ENCODE peak calls at places on chromosomes 3 and 15, in nine cellular contexts. W is astrocyte of the cerebellum; B is colonic mucosa; Z is WERI-Rb-1; L is ovary; U is nephron progenitor cell; N is CD8-positive, alpha-beta T cell; F is GM20000; V is sigmoid colon. X is an unnamed sample.

GRCh38 chr15:84009616-84010015 is 226.0 kb upstream of the GOLGA6L4 start:
- DNase-seq in N (no peak), Z (no peak), W (no peak), B (no peak), F (no peak), L (no peak), U (no peak), V (no peak), X (peak; percentile 21)

GRCh38 chr3:172953576-172953975 is 187.5 kb downstream of the SPATA16 start:
- DNase-seq in B (no peak), V (no peak), F (no peak), L (no peak), W (no peak), U (no peak), Z (no peak), N (no peak), X (no peak)

GRCh38 chr3:32880225-32880624 is 62.4 kb downstream of the TRIM71 start:
- DNase-seq in Z (no peak), F (no peak), U (no peak), B (no peak), N (no peak), V (no peak), L (no peak), W (no peak), X (no peak)

GRCh38 chr3:125593991-125594574 is 1.2 kb downstream of the OSBPL11 start:
- DNase-seq in L (no peak), N (no peak), Z (no peak), U (no peak), F (peak; percentile 38), V (no peak), B (no peak), W (no peak), X (no peak)

GRCh38 chr15:96121521-96121920 is 209.0 kb upstream of the NR2F2 start:
- DNase-seq in W (no peak), Z (no peak), N (no peak), U (no peak), F (no peak), B (no peak), V (no peak), L (no peak), X (no peak)

GRCh38 chr15:78040653-78041244 is 36.8 kb downstream of the TBC1D2B start:
- DNase-seq in F (no peak), W (no peak), N (no peak), L (no peak), V (no peak), B (no peak), U (no peak), Z (no peak), X (no peak)

GRCh38 chr3:153338487-153338886 is 176.5 kb downstream of the RAP2B start:
- DNase-seq in W (peak; percentile 45), Z (no peak), U (no peak), B (no peak), N (no peak), F (no peak), V (no peak), L (no peak), X (no peak)

GRCh38 chr15:64180235-64180824 is 17.5 kb upstream of the PPIB start:
- DNase-seq in V (no peak), W (no peak), U (peak; percentile 37), L (no peak), Z (no peak), B (no peak), N (no peak), F (peak; percentile 69), X (no peak)

GRCh38 chr15:55869660-55870059 is 123.8 kb downstream of the NEDD4 start:
- DNase-seq in W (no peak), Z (no peak), L (no peak), U (no peak), F (no peak), N (no peak), B (no peak), V (no peak), X (no peak)

DNA sequence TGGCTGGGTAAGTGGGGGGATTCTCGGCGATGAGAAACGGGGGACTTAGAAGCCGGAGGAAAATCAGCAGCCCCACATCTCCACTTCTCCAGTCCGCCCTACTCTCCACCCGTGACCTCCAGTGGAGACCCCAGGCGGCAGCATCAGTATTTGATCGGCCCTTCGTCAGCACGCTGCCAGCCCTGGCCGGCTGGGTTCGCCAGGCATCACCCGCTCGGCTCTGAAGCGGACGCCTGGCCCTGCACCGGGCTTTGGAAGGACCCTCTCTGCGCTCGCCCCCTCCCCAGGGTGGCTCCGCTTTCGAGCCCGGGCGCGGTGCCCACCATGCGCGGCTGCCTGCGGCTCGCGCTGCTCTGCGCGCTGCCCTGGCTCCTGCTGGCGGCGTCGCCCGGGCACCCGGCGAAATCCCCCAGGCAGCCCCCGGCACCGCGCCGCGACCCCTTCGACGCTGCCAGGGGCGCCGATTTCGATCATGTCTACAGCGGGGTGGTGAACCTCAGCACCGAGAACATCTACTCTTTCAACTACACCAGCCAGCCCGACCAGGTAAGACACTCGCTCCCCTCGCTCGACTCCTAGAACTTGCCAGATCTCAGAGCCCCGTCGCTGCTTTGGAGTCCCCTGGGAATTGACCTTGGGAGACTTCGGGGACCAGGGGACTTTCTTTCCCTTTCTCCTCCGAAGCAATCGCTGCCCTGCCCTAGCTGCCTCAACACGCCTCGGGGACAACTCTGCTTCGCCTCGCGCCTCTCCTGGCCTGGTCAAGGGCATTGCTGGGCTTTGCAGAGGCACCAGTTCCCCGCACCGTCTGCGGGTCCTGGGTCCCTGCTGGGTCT is 561 bp downstream of the SIDT1 start:
- DNase-seq in V (no peak), Z (peak; percentile 13), F (peak; percentile 65), W (no peak), B (peak; percentile 49), L (no peak), U (peak; percentile 58), N (peak; percentile 74), X (no peak)
- TF ChIP-seq CTCF in V (no peak), Z (no peak), F (no peak), W (no peak), B (no peak), L (no peak), U (no peak), N (no peak), X (no peak)

GRCh38 chr3:116386168-116386567 is 59.1 kb downstream of the LSAMP start:
- DNase-seq in L (no peak), W (no peak), B (no peak), F (no peak), U (no peak), Z (no peak), N (no peak), V (no peak), X (no peak)
- TF ChIP-seq CTCF in L (no peak), W (no peak), B (no peak), F (no peak), U (no peak), Z (no peak), N (no peak), V (no peak), X (no peak)

GRCh38 chr3:157130881-157131251 is 29.1 kb downstream of the CCNL1 start:
- DNase-seq in W (no peak), Z (no peak), L (no peak), N (no peak), U (no peak), V (no peak), B (no peak), F (no peak), X (no peak)

GRCh38 chr3:157128771-157129671 is 30.9 kb downstream of the CCNL1 start:
- DNase-seq in F (no peak), W (no peak), B (peak; percentile 80), L (no peak), V (no peak), Z (no peak), N (peak; percentile 75), U (no peak), X (no peak)

GRCh38 chr3:157131861-157132260 is 28.1 kb downstream of the CCNL1 start:
- DNase-seq in Z (no peak), F (no peak), N (no peak), V (no peak), L (no peak), U (no peak), B (no peak), W (no peak), X (no peak)

GRCh38 chr3:157129782-157130137 is 30.2 kb downstream of the CCNL1 start:
- DNase-seq in L (no peak), W (no peak), U (no peak), B (peak; percentile 66), F (no peak), V (no peak), Z (no peak), N (peak; percentile 59), X (no peak)

GRCh38 chr3:157130138-157130880 is 29.6 kb downstream of the CCNL1 start:
- DNase-seq in V (peak; percentile 77), F (peak; percentile 43), U (peak; percentile 78), N (peak; percentile 85), B (peak; percentile 94), Z (peak; percentile 52), W (peak; percentile 63), L (peak; percentile 54), X (peak; percentile 45)
- TF ChIP-seq CTCF in V (peak; percentile 26), F (peak; percentile 60), U (peak; percentile 71), N (peak; percentile 84), B (peak; percentile 56), Z (peak; percentile 49), W (peak; percentile 65), L (no peak), X (peak; percentile 76)

DNA sequence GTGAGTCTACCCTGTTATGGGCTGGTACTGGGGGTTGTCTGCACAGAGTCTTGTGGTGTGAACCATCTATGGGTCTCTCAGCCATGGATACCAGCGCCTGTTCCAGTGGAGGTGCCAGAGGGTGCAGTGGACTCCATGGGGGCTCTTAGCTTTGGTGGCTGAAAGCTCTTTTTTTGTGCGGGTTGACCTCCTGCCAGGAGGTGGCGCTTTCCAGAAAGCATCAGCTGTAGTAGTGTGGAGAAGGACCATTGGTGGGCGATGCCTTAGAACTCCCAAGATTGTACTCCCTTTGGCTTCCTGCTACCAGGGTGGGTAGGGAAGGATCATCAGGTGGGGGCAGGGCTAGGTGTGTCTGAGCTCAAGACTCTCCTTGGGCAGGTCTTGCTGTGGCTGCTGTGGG is 602.6 kb downstream of the RSL24D1 start:
- DNase-seq in U (no peak), L (no peak), Z (peak; percentile 8), F (no peak), N (no peak), V (no peak), W (no peak), B (no peak), X (no peak)
- TF ChIP-seq CTCF in U (no peak), L (no peak), Z (peak; percentile 26), F (no peak), N (no peak), V (no peak), W (no peak), B (no peak), X (no peak)

GRCh38 chr3:15148614-15149013 is 49.7 kb upstream of the RBSN start:
- DNase-seq in L (no peak), W (no peak), V (no peak), F (no peak), U (peak; percentile 5), Z (peak; percentile 55), N (no peak), B (no peak), X (no peak)
- TF ChIP-seq CTCF in L (no peak), W (no peak), V (no peak), F (no peak), U (no peak), Z (peak; percentile 46), N (no peak), B (no peak), X (no peak)

DNA sequence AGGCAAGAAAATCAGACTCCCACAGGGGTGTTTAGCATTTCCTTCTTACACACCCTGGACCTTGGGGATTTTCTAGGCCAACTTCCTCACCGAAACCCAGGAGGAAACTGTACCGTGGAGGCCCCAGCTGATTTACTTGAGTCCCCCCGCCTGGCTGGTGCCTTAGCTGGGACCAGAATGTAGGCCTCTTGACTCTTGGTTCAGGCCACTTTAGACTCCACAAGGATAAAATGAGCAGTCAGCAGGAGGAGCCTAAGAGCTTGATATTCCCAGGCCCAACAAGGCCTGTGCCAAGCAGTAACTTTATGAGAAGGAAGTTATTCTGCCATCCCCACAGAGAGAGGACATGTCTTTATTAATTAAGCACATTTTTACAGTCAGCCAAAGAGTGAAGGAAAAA is 4.6 kb upstream of the APBA2 start:
- DNase-seq in U (no peak), W (no peak), F (no peak), Z (no peak), N (no peak), B (no peak), V (no peak), L (no peak), X (no peak)
- TF ChIP-seq CTCF in U (no peak), W (peak; percentile 14), F (no peak), Z (no peak), N (no peak), B (no peak), V (no peak), L (no peak), X (peak; percentile 12)

X was measured in left ventricle myocardium inferior.